ENCODE peak calls at places on chromosomes 2 and 18, in eight cellular contexts. V is iPS DF 6.9; C is stimulated activated CD4-positive, alpha-beta T cell treated with anti-CD3 and anti-CD28 coated beads, TNF-alpha, amount 100 ng/mL, for 24 hours; K is mesenteric fat pad; P is stimulated activated CD8-positive, alpha-beta memory T cell treated with anti-CD3 and anti-CD28 coated beads, Interleukin-4, amount 100 ng/mL, for 1 hour; H is choroid plexus epithelial cell; Q is GM04504; U is CD4-positive, alpha-beta memory T cell. T is an unnamed sample.
A peak's percentile ranks its signal among the peaks of the same experiment; 100 is the strongest.

GRCh38 chr2:57973621-57974186 is 72.9 kb upstream of the VRK2 start:
- DNase-seq in V (no peak), C (no peak), K (no peak), P (no peak), H (no peak), Q (no peak), U (no peak), T (no peak)

GRCh38 chr2:217905395-217905794 is 97.4 kb downstream of the TNS1 start:
- DNase-seq in V (no peak), C (no peak), K (no peak), P (no peak), H (no peak), Q (no peak), U (no peak), T (no peak)

GRCh38 chr2:197273485-197273884 is 37.1 kb downstream of the ANKRD44 start:
- DNase-seq in V (no peak), C (no peak), K (no peak), P (no peak), H (no peak), Q (no peak), U (no peak), T (no peak)

GRCh38 chr18:78986018-78986481 is 6.4 kb downstream of the SALL3 start:
- DNase-seq in V (no peak), C (no peak), K (no peak), P (no peak), H (peak; percentile 31), Q (no peak), U (no peak), T (no peak)

GRCh38 chr2:141464995-141465394 is 665.8 kb downstream of the LRP1B start:
- DNase-seq in V (no peak), C (no peak), K (no peak), P (no peak), H (no peak), Q (no peak), U (no peak), T (no peak)

GRCh38 chr18:48563027-48563426 is 24.2 kb downstream of the CTIF start:
- DNase-seq in V (no peak), C (no peak), K (no peak), P (no peak), H (peak; percentile 66), Q (peak; percentile 59), U (no peak), T (no peak)

GRCh38 chr2:50491541-50492114 is 540.3 kb downstream of the NRXN1 start:
- DNase-seq in V (no peak), C (peak; percentile 2), K (no peak), P (no peak), H (peak; percentile 67), Q (peak; percentile 1), U (peak; percentile 15), T (peak; percentile 2)

GRCh38 chr2:28382755-28383154 is 9.9 kb upstream of the FOSL2 start:
- DNase-seq in V (no peak), C (no peak), K (no peak), P (no peak), H (no peak), Q (no peak), U (no peak), T (no peak)

GRCh38 chr2:197315371-197315770 is 4.8 kb upstream of the ANKRD44 start:
- DNase-seq in V (no peak), C (no peak), K (no peak), P (no peak), H (no peak), Q (no peak), U (no peak), T (no peak)

GRCh38 chr2:233942731-233943130 is 25.6 kb downstream of the TRPM8 start:
- DNase-seq in V (no peak), C (no peak), K (no peak), P (no peak), H (no peak), Q (no peak), U (no peak), T (no peak)

GRCh38 chr2:241268306-241268705 is 47.2 kb downstream of the HDLBP start:
- DNase-seq in V (no peak), C (no peak), K (no peak), P (no peak), H (peak; percentile 35), Q (no peak), U (no peak), T (no peak)

GRCh38 chr2:192016265-192016664 is 169.4 kb upstream of the CAVIN2 start:
- DNase-seq in V (no peak), C (no peak), K (no peak), P (no peak), H (no peak), Q (no peak), U (no peak), T (no peak)

GRCh38 chr18:50011813-50012445 is 183.0 kb downstream of the MYO5B start:
- DNase-seq in V (no peak), C (no peak), K (no peak), P (no peak), H (peak; percentile 96), Q (no peak), U (no peak), T (no peak)

GRCh38 chr2:112542974-112543760 is 902 bp downstream of the POLR1B start:
- DNase-seq in V (no peak), C (peak; percentile 2), K (no peak), P (no peak), H (peak; percentile 14), Q (no peak), U (peak; percentile 4), T (no peak)

GRCh38 chr2:29322011-29322410 is 206.8 kb downstream of the CLIP4 start:
- DNase-seq in V (no peak), C (peak; percentile 20), K (peak; percentile 49), P (no peak), H (peak; percentile 24), Q (no peak), U (no peak), T (no peak)

GRCh38 chr2:19247186-19247585 is 111.2 kb downstream of the OSR1 start:
- DNase-seq in V (no peak), C (no peak), K (no peak), P (no peak), H (no peak), Q (no peak), U (no peak), T (no peak)

GRCh38 chr2:142165790-142166189 is 35.0 kb upstream of the LRP1B start:
- DNase-seq in V (no peak), C (no peak), K (no peak), P (no peak), H (peak; percentile 91), Q (peak; percentile 15), U (no peak), T (peak; percentile 42)

GRCh38 chr2:23944527-23944926 is 4.3 kb downstream of the UBXN2A start:
- DNase-seq in V (no peak), C (no peak), K (no peak), P (no peak), H (no peak), Q (no peak), U (no peak), T (no peak)

GRCh38 chr2:236555486-236555885 is 14.1 kb upstream of the ACKR3 start:
- DNase-seq in V (no peak), C (no peak), K (no peak), P (no peak), H (no peak), Q (no peak), U (no peak), T (no peak)

GRCh38 chr2:200741468-200742202 is 70.1 kb upstream of the BZW1 start:
- DNase-seq in V (no peak), C (no peak), K (no peak), P (no peak), H (no peak), Q (no peak), U (no peak), T (no peak)

GRCh38 chr2:85794038-85794441 is 40.2 kb downstream of the ATOH8 start:
- DNase-seq in V (no peak), C (no peak), K (no peak), P (no peak), H (no peak), Q (no peak), U (no peak), T (no peak)

GRCh38 chr2:40285391-40285790 is 166.5 kb downstream of the SLC8A1 start:
- DNase-seq in V (no peak), C (no peak), K (no peak), P (no peak), H (no peak), Q (no peak), U (no peak), T (no peak)

GRCh38 chr2:100906679-100907078 is 86.7 kb downstream of the NPAS2 start:
- DNase-seq in V (no peak), C (no peak), K (no peak), P (no peak), H (no peak), Q (no peak), U (no peak), T (no peak)

GRCh38 chr18:49030692-49031443 is 80.1 kb upstream of the SMAD7 start:
- DNase-seq in V (no peak), C (no peak), K (peak; percentile 45), P (no peak), H (no peak), Q (no peak), U (no peak), T (no peak)

GRCh38 chr2:27029051-27029450 is 3.7 kb upstream of the TMEM214 start:
- DNase-seq in V (no peak), C (no peak), K (no peak), P (no peak), H (no peak), Q (no peak), U (no peak), T (no peak)

GRCh38 chr2:86453838-86454237 is 12.7 kb downstream of the KDM3A start:
- DNase-seq in V (no peak), C (no peak), K (no peak), P (no peak), H (peak; percentile 92), Q (peak; percentile 66), U (no peak), T (no peak)

GRCh38 chr2:132915812-132916211 is 245.8 kb upstream of the LYPD1 start:
- DNase-seq in V (no peak), C (no peak), K (no peak), P (no peak), H (no peak), Q (no peak), U (no peak), T (no peak)

GRCh38 chr18:74928194-74928968 is 280.6 kb downstream of the PTGR3 start:
- DNase-seq in V (no peak), C (no peak), K (no peak), P (no peak), H (no peak), Q (no peak), U (no peak), T (no peak)

GRCh38 chr18:8411492-8411891 is 197.7 kb upstream of the RAB12 start:
- DNase-seq in V (no peak), C (no peak), K (no peak), P (no peak), H (no peak), Q (no peak), U (no peak), T (no peak)

GRCh38 chr18:13275075-13275474 is 56.5 kb downstream of the LDLRAD4 start:
- DNase-seq in V (no peak), C (no peak), K (no peak), P (no peak), H (no peak), Q (no peak), U (no peak), T (no peak)

GRCh38 chr2:11687736-11688135 is 17.7 kb upstream of the NTSR2 start:
- DNase-seq in V (no peak), C (no peak), K (peak; percentile 86), P (no peak), H (no peak), Q (no peak), U (no peak), T (no peak)

GRCh38 chr2:38260469-38260868 is 116.6 kb downstream of the ATL2 start:
- DNase-seq in V (no peak), C (peak; percentile 7), K (no peak), P (no peak), H (no peak), Q (no peak), U (no peak), T (no peak)

GRCh38 chr2:120767486-120768005 is 31.9 kb downstream of the GLI2 start:
- DNase-seq in V (no peak), C (no peak), K (no peak), P (no peak), H (no peak), Q (no peak), U (no peak), T (no peak)

GRCh38 chr2:27354597-27354927 is 2.0 kb downstream of the GTF3C2 start:
- DNase-seq in V (no peak), C (no peak), K (no peak), P (no peak), H (no peak), Q (no peak), U (no peak), T (no peak)

T was measured in NT2/D1.